ENCODE peak calls at places on chromosomes 7 and 10, in nine cellular contexts. T is SJSA1, Q is hepatocyte, V is small intestine, E is prostate gland, I is SK-N-SH, H is heart right ventricle, N is RWPE2, D is endodermal cell. S is an unnamed sample.

GRCh38 chr7:32587431-32587948 is 92.2 kb downstream of the AVL9 start:
- DNase-seq in V (no peak), H (peak), D (no peak), N (no peak), E (no peak), I (no peak), T (peak), Q (no peak), S (peak)

GRCh38 chr7:54477083-54477482 is 65.1 kb upstream of the VSTM2A start:
- DNase-seq in V (no peak), T (no peak), H (no peak), N (no peak), E (no peak), Q (no peak), I (no peak), D (no peak), S (no peak)

GRCh38 chr7:54995631-54996340 is 23.0 kb upstream of the EGFR start:
- DNase-seq in E (peak), D (no peak), I (no peak), H (no peak), T (no peak), Q (peak), V (peak), N (no peak), S (no peak)

GRCh38 chr10:4016214-4016740 is 231.3 kb upstream of the KLF6 start:
- DNase-seq in D (no peak), V (no peak), T (peak), H (no peak), I (no peak), N (no peak), Q (no peak), E (no peak), S (no peak)

GRCh38 chr10:79116801-79117723 is 48.3 kb downstream of the ZMIZ1 start:
- DNase-seq in H (peak), V (no peak), E (no peak), T (no peak), Q (no peak), I (no peak), N (no peak), D (no peak), S (peak)

GRCh38 chr7:41466760-41467384 is 236.0 kb downstream of the INHBA start:
- DNase-seq in V (no peak), T (no peak), H (no peak), D (no peak), N (no peak), I (no peak), E (no peak), Q (peak), S (no peak)

GRCh38 chr7:129412501-129412900 is 21.7 kb upstream of the STRIP2 start:
- DNase-seq in Q (no peak), V (no peak), N (no peak), T (no peak), I (no peak), E (no peak), D (no peak), H (no peak), S (no peak)

GRCh38 chr7:156827587-156828203 is 65.3 kb downstream of the LMBR1 start:
- DNase-seq in H (no peak), T (no peak), Q (peak), D (no peak), N (no peak), V (no peak), E (no peak), I (peak), S (peak)

GRCh38 chr7:1052031-1052818 is 7.9 kb downstream of the GPR146 start:
- DNase-seq in N (no peak), V (no peak), Q (no peak), T (no peak), D (no peak), E (no peak), I (no peak), H (peak), S (no peak)

GRCh38 chr7:90311185-90311584 is 9.9 kb downstream of the FAM237B start:
- DNase-seq in V (no peak), T (no peak), N (no peak), Q (no peak), E (no peak), I (no peak), D (no peak), H (no peak), S (no peak)

GRCh38 chr7:24821045-24821853 is 64.0 kb upstream of the GSDME start:
- DNase-seq in I (no peak), Q (peak), H (no peak), T (peak), E (peak), V (peak), D (no peak), N (peak), S (peak)
- H3K27ac ChIP-seq in I (peak), Q (peak), H (no peak), T (peak), E (peak), V (peak), D (no peak), N (peak), S (no peak)

GRCh38 chr10:13348216-13349017 is at the start of gene SEPHS1:
- DNase-seq in D (peak), V (peak), H (peak), T (peak), E (peak), I (peak), Q (peak), N (peak), S (peak)
- H3K27ac ChIP-seq in D (peak), V (peak), H (peak), T (peak), E (peak), I (peak), Q (peak), N (peak), S (peak)

GRCh38 chr10:101446071-101446470 is 92.1 kb downstream of the BTRC start:
- DNase-seq in D (no peak), H (no peak), V (no peak), Q (no peak), T (no peak), N (no peak), I (no peak), E (no peak), S (no peak)
- H3K27ac ChIP-seq in D (no peak), H (peak), V (no peak), Q (no peak), T (no peak), N (no peak), I (no peak), E (no peak), S (peak)

GRCh38 chr10:33571616-33572015 is 237.1 kb upstream of the NRP1 start:
- DNase-seq in Q (peak), N (no peak), D (no peak), V (no peak), E (no peak), T (no peak), H (no peak), I (no peak), S (no peak)
- H3K27ac ChIP-seq in Q (no peak), N (peak), D (no peak), V (no peak), E (no peak), T (no peak), H (no peak), I (no peak), S (no peak)

DNA sequence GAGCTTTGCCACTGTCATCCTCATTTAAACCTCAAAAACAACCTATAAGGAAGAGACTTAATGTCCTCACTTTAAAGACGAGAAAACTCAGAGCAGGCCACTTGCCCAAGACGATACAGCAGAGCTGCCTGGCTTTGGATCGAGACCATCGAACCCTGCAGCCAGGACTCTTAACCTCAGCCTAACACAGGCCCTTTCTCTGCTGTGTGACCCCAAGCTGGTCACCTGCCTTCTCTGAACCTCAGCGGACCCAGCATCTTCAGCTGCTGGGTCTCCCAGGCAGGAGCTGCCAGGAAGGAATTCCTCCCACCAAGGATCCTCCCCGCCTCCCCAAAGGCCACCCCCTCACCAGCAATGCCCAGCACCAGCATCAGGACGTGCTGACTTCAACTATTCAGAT is 32.7 kb downstream of the TNRC18 start:
- DNase-seq in V (no peak), H (no peak), N (no peak), D (no peak), Q (no peak), T (no peak), E (no peak), I (no peak), S (no peak)
- H3K27ac ChIP-seq in V (no peak), H (no peak), N (no peak), D (no peak), Q (no peak), T (no peak), E (no peak), I (no peak), S (no peak)

GRCh38 chr10:131178521-131178920 is 133.0 kb downstream of the TCERG1L start:
- DNase-seq in N (no peak), D (peak), V (no peak), I (no peak), Q (no peak), E (no peak), T (no peak), H (no peak), S (no peak)
- H3K27ac ChIP-seq in N (no peak), D (no peak), V (no peak), I (no peak), Q (no peak), E (no peak), T (no peak), H (no peak), S (no peak)

S was measured in cardiac muscle cell.